ENCODE peak calls at places on chromosomes 12 and 14, in six cellular contexts. One of them, this sample, is unnamed.

GRCh38 chr12:123765504-123766035 is 3.5 kb downstream of the DNAH10 start:
- DNase-seq in HCT116: no peak
- DNase-seq in SK-N-SH: no peak
- DNase-seq in H1: no peak
- DNase-seq in HepG2: no peak
- DNase-seq in GM12878: no peak
- DNase-seq in this sample: no peak

GRCh38 chr12:105120551-105120950 is 13.0 kb downstream of the WASHC4 start:
- DNase-seq in SK-N-SH: no peak
- DNase-seq in HepG2: peak; percentile 61
- DNase-seq in H1: no peak
- DNase-seq in GM12878: no peak
- DNase-seq in HCT116: no peak
- DNase-seq in this sample: no peak

GRCh38 chr12:2550470-2551090 is 244.2 kb upstream of the FKBP4 start:
- DNase-seq in HCT116: no peak
- DNase-seq in HepG2: no peak
- DNase-seq in GM12878: no peak
- DNase-seq in SK-N-SH: no peak
- DNase-seq in H1: no peak
- DNase-seq in this sample: no peak

GRCh38 chr12:59087077-59087673 is 166.9 kb upstream of the LRIG3 start:
- DNase-seq in H1: no peak
- DNase-seq in HepG2: no peak
- DNase-seq in GM12878: no peak
- DNase-seq in SK-N-SH: peak; percentile 13
- DNase-seq in HCT116: peak; percentile 3
- DNase-seq in this sample: no peak

GRCh38 chr12:106066051-106066705 is 72.6 kb downstream of the NUAK1 start:
- DNase-seq in HCT116: no peak
- DNase-seq in HepG2: no peak
- DNase-seq in H1: no peak
- DNase-seq in SK-N-SH: no peak
- DNase-seq in GM12878: no peak
- DNase-seq in this sample: no peak

GRCh38 chr12:93778306-93778705 is 101.1 kb downstream of the CRADD start:
- DNase-seq in HepG2: no peak
- DNase-seq in GM12878: no peak
- DNase-seq in HCT116: no peak
- DNase-seq in SK-N-SH: no peak
- DNase-seq in H1: no peak
- DNase-seq in this sample: no peak

GRCh38 chr14:91125271-91125661 is 11.4 kb downstream of the DGLUCY start:
- DNase-seq in SK-N-SH: no peak
- DNase-seq in H1: no peak
- DNase-seq in GM12878: no peak
- DNase-seq in HepG2: no peak
- DNase-seq in HCT116: no peak
- DNase-seq in this sample: peak; percentile 86

GRCh38 chr12:88420460-88420859 is 159.8 kb downstream of the KITLG start:
- DNase-seq in HepG2: no peak
- DNase-seq in SK-N-SH: no peak
- DNase-seq in H1: no peak
- DNase-seq in GM12878: no peak
- DNase-seq in HCT116: peak; percentile 13
- DNase-seq in this sample: no peak

GRCh38 chr12:43730283-43730682 is 28.3 kb downstream of the PUS7L start:
- DNase-seq in HepG2: no peak
- DNase-seq in GM12878: no peak
- DNase-seq in SK-N-SH: no peak
- DNase-seq in H1: no peak
- DNase-seq in HCT116: no peak
- DNase-seq in this sample: no peak

GRCh38 chr14:37658174-37658573 is 62.7 kb downstream of the TTC6 start:
- DNase-seq in SK-N-SH: no peak
- DNase-seq in HCT116: no peak
- DNase-seq in GM12878: no peak
- DNase-seq in H1: no peak
- DNase-seq in HepG2: peak; percentile 34
- DNase-seq in this sample: no peak

GRCh38 chr12:46299846-46300245 is 31.0 kb upstream of the SLC38A1 start:
- DNase-seq in H1: no peak
- DNase-seq in HepG2: no peak
- DNase-seq in SK-N-SH: no peak
- DNase-seq in GM12878: no peak
- DNase-seq in HCT116: no peak
- DNase-seq in this sample: no peak

GRCh38 chr12:67220065-67220464 is 49.1 kb upstream of the CAND1 start:
- DNase-seq in HCT116: peak; percentile 15
- DNase-seq in SK-N-SH: no peak
- DNase-seq in GM12878: no peak
- DNase-seq in H1: no peak
- DNase-seq in HepG2: peak; percentile 10
- DNase-seq in this sample: peak; percentile 9
- TF ChIP-seq JUND in HCT116: no peak
- TF ChIP-seq JUND in SK-N-SH: no peak
- TF ChIP-seq JUND in GM12878: no peak
- TF ChIP-seq JUND in H1: no peak
- TF ChIP-seq JUND in HepG2: no peak
- TF ChIP-seq JUND in this sample: no peak

DNA sequence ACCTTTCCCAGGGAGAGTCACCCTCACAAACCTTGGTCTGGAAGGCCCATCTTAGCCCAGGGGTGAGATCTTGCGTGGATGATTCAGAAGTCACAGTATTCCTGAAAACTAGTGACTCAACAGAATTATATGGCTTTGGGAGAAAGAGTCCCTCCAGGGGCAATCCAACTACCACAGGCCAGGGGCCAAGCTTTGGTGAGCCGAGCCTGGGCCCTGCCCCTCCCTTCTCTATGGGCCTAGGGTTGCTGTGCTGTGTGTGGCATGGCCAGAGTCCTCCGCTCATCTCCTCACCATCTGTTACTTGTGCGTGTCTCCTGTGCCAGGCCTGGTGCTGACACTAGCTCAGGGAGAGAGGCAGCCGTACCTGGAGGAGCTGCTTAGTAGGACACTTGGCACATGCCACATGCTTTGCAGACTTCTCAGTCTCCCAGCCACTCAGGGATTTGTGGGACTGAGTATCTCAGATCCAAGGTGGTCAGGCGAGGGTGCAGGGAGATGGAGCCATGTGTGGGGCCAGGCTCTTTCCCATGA is 93.8 kb downstream of the SLC25A47 start:
- DNase-seq in H1: no peak
- DNase-seq in GM12878: no peak
- DNase-seq in HCT116: no peak
- DNase-seq in HepG2: no peak
- DNase-seq in SK-N-SH: no peak
- DNase-seq in this sample: no peak
- TF ChIP-seq JUND in H1: no peak
- TF ChIP-seq JUND in GM12878: no peak
- TF ChIP-seq JUND in HCT116: peak; percentile 30
- TF ChIP-seq JUND in HepG2: no peak
- TF ChIP-seq JUND in SK-N-SH: peak; percentile 35
- TF ChIP-seq JUND in this sample: no peak

GRCh38 chr14:21039585-21040369 is 2.4 kb upstream of the RNASE7 start:
- DNase-seq in GM12878: no peak
- DNase-seq in SK-N-SH: peak; percentile 56
- DNase-seq in HCT116: peak; percentile 41
- DNase-seq in H1: no peak
- DNase-seq in HepG2: peak; percentile 85
- DNase-seq in this sample: peak; percentile 79
- TF ChIP-seq JUND in GM12878: no peak
- TF ChIP-seq JUND in SK-N-SH: no peak
- TF ChIP-seq JUND in HCT116: no peak
- TF ChIP-seq JUND in H1: no peak
- TF ChIP-seq JUND in HepG2: no peak
- TF ChIP-seq JUND in this sample: no peak

GRCh38 chr14:21940887-21941855 is 267.6 kb upstream of the OR4E1 start:
- DNase-seq in SK-N-SH: peak; percentile 9
- DNase-seq in GM12878: no peak
- DNase-seq in HepG2: peak; percentile 55
- DNase-seq in H1: no peak
- DNase-seq in HCT116: peak; percentile 24
- DNase-seq in this sample: peak; percentile 27
- TF ChIP-seq JUND in SK-N-SH: no peak
- TF ChIP-seq JUND in GM12878: no peak
- TF ChIP-seq JUND in HepG2: no peak
- TF ChIP-seq JUND in H1: no peak
- TF ChIP-seq JUND in HCT116: no peak
- TF ChIP-seq JUND in this sample: no peak

DNA sequence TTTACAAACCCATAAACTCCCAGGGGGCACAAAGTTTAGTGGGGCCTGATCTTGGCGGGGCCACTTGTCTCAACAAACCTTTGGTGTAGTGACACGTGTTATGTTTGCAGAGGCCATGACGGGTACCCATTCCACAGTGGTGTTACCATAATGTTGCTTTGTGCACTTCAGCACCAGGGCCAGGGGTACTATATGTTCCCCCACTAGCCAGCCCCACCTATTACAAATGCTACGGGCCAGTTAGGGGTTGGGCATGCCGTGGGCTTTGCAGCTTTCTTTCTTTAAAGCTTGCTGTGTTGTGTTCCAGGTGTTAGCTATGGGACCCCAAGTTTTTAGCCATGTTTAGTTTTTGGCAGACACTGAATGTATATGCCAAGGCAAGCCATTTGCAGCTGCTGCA is 30.8 kb upstream of the G2E3 start:
- DNase-seq in H1: no peak
- DNase-seq in SK-N-SH: no peak
- DNase-seq in HepG2: peak; percentile 21
- DNase-seq in HCT116: no peak
- DNase-seq in GM12878: no peak
- DNase-seq in this sample: no peak
- TF ChIP-seq JUND in H1: no peak
- TF ChIP-seq JUND in SK-N-SH: no peak
- TF ChIP-seq JUND in HepG2: no peak
- TF ChIP-seq JUND in HCT116: no peak
- TF ChIP-seq JUND in GM12878: no peak
- TF ChIP-seq JUND in this sample: no peak

GRCh38 chr12:20030847-20031246 is 337.5 kb upstream of the PDE3A start:
- DNase-seq in SK-N-SH: no peak
- DNase-seq in H1: no peak
- DNase-seq in HCT116: no peak
- DNase-seq in GM12878: no peak
- DNase-seq in HepG2: no peak
- DNase-seq in this sample: no peak
- TF ChIP-seq JUND in SK-N-SH: no peak
- TF ChIP-seq JUND in H1: no peak
- TF ChIP-seq JUND in HCT116: no peak
- TF ChIP-seq JUND in GM12878: no peak
- TF ChIP-seq JUND in HepG2: no peak
- TF ChIP-seq JUND in this sample: no peak

GRCh38 chr12:69456239-69456638 is 13.9 kb upstream of the FRS2 start:
- DNase-seq in H1: no peak
- DNase-seq in SK-N-SH: no peak
- DNase-seq in HCT116: no peak
- DNase-seq in HepG2: no peak
- DNase-seq in GM12878: no peak
- DNase-seq in this sample: no peak
- TF ChIP-seq JUND in H1: no peak
- TF ChIP-seq JUND in SK-N-SH: no peak
- TF ChIP-seq JUND in HCT116: no peak
- TF ChIP-seq JUND in HepG2: no peak
- TF ChIP-seq JUND in GM12878: no peak
- TF ChIP-seq JUND in this sample: no peak

This sample was measured in T47D.